ENCODE peak calls at places on chromosomes 6 and 20, in four cellular contexts. H, N, V and R are unnamed samples.

GRCh38 chr6:101597711-101598110 is 204.2 kb downstream of the GRIK2 start:
- DNase-seq in H (no peak), N (peak), V (no peak), R (no peak)

GRCh38 chr20:32458837-32459220 is 100.7 kb downstream of the ASXL1 start:
- DNase-seq in H (no peak), N (no peak), V (no peak), R (no peak)

GRCh38 chr6:54515013-54515412 is 206.8 kb downstream of the TINAG start:
- DNase-seq in H (no peak), N (no peak), V (no peak), R (no peak)

GRCh38 chr20:1286267-1287036 is 20.4 kb downstream of the SNPH start:
- DNase-seq in H (no peak), N (no peak), V (no peak), R (no peak)

GRCh38 chr6:16275230-16275574 is 36.8 kb downstream of the GMPR start:
- DNase-seq in H (no peak), N (no peak), V (no peak), R (no peak)

GRCh38 chr6:53048431-53049195 is 16.6 kb upstream of the FBXO9 start:
- DNase-seq in H (no peak), N (peak), V (no peak), R (peak)

GRCh38 chr6:90483116-90483839 is 103.6 kb downstream of the MAP3K7 start:
- DNase-seq in H (no peak), N (peak), V (no peak), R (no peak)

GRCh38 chr6:132867055-132867454 is 52.7 kb downstream of the RPS12 start:
- DNase-seq in H (no peak), N (no peak), V (no peak), R (no peak)

GRCh38 chr6:1837868-1838267 is 228.2 kb downstream of the FOXC1 start:
- DNase-seq in H (no peak), N (no peak), V (no peak), R (no peak)

GRCh38 chr6:98946877-98947410 is 802 bp downstream of the FBXL4 start:
- DNase-seq in H (peak), N (peak), V (no peak), R (no peak)

GRCh38 chr6:118660218-118660569 is 8.8 kb upstream of the CEP85L start:
- DNase-seq in H (no peak), N (no peak), V (no peak), R (no peak)

DNA sequence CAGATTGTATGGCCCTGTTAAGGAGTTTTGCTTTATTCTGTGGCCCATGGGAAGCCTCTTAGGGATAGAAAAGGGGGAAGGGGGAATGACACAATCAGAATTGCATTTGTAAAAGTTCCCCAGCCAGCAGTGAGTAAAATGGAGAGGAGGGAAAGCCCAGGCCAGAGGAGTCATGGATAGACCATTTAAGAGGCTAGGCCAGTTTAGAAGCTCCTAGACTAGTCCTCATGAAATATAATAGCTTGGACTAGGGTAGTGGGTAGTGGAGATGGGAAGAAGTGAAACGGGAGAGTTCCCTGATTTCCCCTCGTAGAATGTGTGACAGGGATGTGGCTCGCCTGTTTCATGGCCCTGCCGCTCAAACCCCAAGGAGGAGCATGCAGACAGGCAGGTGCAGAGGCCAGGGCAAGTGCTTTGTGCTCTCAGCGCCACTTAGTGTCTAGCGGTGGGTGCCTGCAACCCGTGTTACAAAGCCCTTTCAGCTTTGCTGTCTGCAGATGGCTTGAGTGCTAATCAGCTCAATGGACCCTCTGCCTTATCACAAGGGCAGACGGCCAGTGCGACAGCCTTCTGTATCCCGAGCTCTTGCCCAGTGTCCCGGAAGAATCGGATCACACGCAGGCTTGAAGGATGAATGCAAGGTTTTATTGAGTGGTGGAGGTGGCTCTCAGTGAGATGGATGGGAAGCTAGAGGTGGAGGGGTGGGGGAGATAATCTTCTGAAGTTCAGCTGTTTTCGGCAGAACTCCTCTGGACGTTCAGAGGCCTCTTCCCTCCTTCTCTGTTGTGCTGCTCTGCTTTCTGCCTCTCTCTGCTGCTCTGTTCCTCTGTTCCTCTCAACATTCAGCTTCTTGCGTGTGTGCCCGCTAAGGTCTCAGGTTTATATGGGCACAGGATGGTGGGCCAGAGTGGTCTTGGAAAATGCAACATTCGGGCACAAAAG is 141.1 kb downstream of the CEP57L1 start:
- DNase-seq in H (no peak), N (no peak), V (no peak), R (peak)
- TF ChIP-seq CTCF in H (no peak), N (no peak), V (peak), R (peak)

GRCh38 chr6:96016781-96017180 is 1.0 kb downstream of the FUT9 start:
- DNase-seq in H (no peak), N (no peak), V (no peak), R (no peak)

DNA sequence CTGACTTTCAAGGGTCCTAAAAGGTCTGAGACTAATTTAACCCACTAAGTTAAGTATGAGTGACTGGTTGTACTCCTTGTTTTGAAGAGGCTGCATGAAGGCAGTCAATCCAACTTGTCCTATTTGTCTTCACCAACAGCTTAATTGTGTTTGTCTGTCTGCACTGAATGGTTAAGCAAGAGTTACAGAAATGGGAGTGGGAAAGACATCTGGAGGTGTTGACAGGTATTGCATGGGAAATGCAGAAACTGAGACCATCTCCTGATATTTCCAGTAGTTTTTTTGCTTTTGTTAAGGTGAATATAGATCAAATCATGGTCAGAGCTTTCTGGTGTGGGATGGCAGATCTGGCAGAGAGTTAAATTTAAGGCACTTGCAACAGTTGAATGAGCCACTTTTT is 6.5 kb downstream of the FUT9 start:
- DNase-seq in H (no peak), N (no peak), V (no peak), R (no peak)
- TF ChIP-seq CTCF in H (no peak), N (no peak), V (no peak), R (no peak)

DNA sequence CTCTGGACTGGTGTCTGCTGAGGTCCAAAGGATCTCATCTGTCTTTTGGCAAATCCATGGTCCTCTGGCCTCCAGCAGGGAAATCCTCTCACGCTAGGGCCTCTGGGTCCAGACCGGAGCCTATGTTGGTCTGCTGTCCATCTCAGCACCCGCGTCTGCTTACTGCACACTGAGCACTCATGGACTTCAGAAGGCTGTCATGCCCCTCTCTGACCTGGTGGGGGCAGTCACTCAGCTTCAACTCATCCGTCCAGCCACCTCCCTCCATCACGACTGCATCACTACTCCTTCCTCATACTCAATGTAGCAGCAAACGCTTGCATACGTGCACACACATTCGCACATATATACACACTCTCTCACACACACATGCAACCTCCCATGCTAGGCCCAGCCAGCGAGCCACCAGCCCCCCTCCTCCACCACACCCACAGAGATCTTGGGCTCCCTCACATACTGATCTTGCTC is 33.3 kb downstream of the GABRR2 start:
- DNase-seq in H (peak), N (peak), V (peak), R (peak)
- TF ChIP-seq CTCF in H (no peak), N (peak), V (peak), R (peak)

GRCh38 chr20:52105573-52106422 is 85.8 kb downstream of the ZFP64 start:
- DNase-seq in H (no peak), N (peak), V (peak), R (peak)
- TF ChIP-seq CTCF in H (no peak), N (peak), V (peak), R (no peak)

DNA sequence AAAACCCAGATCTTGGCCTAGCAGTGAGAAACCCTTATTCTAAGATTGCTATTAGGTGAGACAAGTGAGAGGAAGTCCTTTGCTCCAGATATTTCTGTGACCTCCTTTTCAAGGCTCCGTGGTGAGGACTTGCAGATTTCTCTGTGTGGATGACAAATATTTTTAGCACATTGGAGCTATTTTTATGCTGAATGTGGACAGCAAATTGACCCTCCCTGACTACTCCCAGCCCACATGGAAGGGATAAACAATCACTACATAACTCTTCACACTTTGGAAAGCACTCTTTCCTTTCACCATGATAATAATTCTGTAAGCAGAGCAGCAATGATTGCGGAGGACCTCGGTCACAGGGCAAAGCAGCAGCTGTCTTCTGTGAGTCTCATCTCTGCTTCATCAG is 88.0 kb upstream of the ADGRF1 start:
- DNase-seq in H (no peak), N (no peak), V (no peak), R (no peak)
- TF ChIP-seq CTCF in H (no peak), N (no peak), V (no peak), R (no peak)

GRCh38 chr6:5522147-5522546 is 260.8 kb downstream of the FARS2 start:
- DNase-seq in H (no peak), N (no peak), V (no peak), R (no peak)

GRCh38 chr6:5520796-5521195 is 259.5 kb downstream of the FARS2 start:
- DNase-seq in H (no peak), N (no peak), V (no peak), R (no peak)

GRCh38 chr6:5521322-5521721 is 260.0 kb downstream of the FARS2 start:
- DNase-seq in H (no peak), N (no peak), V (no peak), R (no peak)

GRCh38 chr6:5529015-5529414 is 267.7 kb downstream of the FARS2 start:
- DNase-seq in H (no peak), N (no peak), V (no peak), R (no peak)

GRCh38 chr6:5525209-5525608 is 263.9 kb downstream of the FARS2 start:
- DNase-seq in H (peak), N (peak), V (no peak), R (no peak)
- TF ChIP-seq CTCF in H (no peak), N (peak), V (no peak), R (no peak)

GRCh38 chr6:7391244-7391643 is 1.6 kb downstream of the RIOK1 start:
- DNase-seq in H (no peak), N (no peak), V (no peak), R (no peak)

GRCh38 chr6:7392402-7392801 is 2.8 kb downstream of the RIOK1 start:
- DNase-seq in H (no peak), N (peak), V (no peak), R (no peak)

GRCh38 chr6:7389162-7389450 is 436 bp downstream of the CAGE1 start:
- DNase-seq in H (peak), N (peak), V (no peak), R (no peak)

GRCh38 chr6:7390218-7390878 is 740 bp downstream of the RIOK1 start:
- DNase-seq in H (no peak), N (no peak), V (no peak), R (peak)

GRCh38 chr6:7389451-7390217 is at the start of the genes CAGE1 and RIOK1:
- DNase-seq in H (peak), N (peak), V (peak), R (peak)
- TF ChIP-seq CTCF in H (no peak), N (peak), V (peak), R (no peak)

GRCh38 chr6:166442131-166442530 is 59.4 kb upstream of the MPC1 start:
- DNase-seq in H (no peak), N (no peak), V (no peak), R (no peak)

GRCh38 chr6:166441641-166442078 is 58.9 kb upstream of the MPC1 start:
- DNase-seq in H (no peak), N (no peak), V (no peak), R (no peak)

GRCh38 chr6:166440106-166440505 is 57.4 kb upstream of the MPC1 start:
- DNase-seq in H (no peak), N (no peak), V (no peak), R (no peak)

GRCh38 chr6:166439366-166440091 is 56.8 kb upstream of the MPC1 start:
- DNase-seq in H (no peak), N (no peak), V (no peak), R (no peak)

GRCh38 chr6:166440729-166441128 is 58.0 kb upstream of the MPC1 start:
- DNase-seq in H (no peak), N (no peak), V (no peak), R (no peak)
- TF ChIP-seq CTCF in H (no peak), N (no peak), V (no peak), R (no peak)

DNA sequence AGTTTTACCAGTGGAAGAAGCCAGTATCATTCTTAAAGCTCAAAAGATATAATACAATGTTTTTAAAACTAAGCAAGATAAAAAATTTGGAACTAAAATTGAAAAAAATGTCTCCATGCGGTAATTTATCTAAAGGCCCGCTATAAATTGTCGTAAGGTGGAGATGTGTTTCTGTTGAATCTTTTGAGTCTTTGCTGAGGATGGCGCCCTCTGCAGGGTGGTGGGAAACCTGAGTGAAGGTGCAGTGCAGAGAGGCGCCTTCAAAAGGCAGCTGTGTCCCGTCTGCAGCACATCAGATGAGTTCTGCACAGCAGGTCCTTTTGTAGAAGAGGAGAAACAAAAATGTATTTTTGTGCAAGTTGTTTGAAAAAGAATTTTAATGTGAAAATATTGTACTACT is 29.4 kb upstream of the KIF25 start:
- DNase-seq in H (no peak), N (no peak), V (peak), R (no peak)
- TF ChIP-seq CTCF in H (peak), N (peak), V (peak), R (peak)

DNA sequence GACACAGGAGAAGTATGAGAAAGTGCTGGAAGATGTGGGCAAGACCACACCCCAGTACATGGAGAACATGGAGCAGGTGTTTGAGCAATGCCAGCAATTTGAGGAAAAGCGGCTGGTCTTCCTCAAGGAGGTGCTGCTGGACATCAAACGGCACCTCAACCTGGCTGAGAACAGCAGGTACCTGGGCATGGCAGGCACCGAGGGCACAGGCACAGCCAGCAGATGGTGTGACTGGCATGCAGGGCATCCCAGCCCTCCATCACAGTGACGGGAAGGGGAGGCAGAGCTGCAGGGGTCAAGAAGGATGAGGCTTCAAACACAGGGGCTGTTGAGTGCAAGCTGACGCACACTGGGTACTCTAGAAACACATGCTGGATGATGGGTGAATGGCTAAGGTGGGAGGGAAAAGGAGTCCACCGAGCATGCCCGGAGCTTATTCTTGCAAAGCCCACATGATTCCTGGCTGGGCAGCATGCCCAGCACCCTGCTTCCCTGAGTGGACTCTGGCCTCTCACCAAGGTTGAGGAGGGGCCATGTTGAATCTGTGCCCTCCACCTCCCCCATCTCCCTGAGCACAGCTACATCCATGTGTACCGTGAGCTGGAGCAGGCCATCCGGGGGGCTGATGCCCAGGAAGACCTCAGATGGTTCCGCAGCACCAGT is 26.3 kb downstream of the SPDEF start:
- DNase-seq in H (no peak), N (no peak), V (no peak), R (no peak)
- TF ChIP-seq CTCF in H (no peak), N (no peak), V (no peak), R (no peak)